ENCODE peak calls at places on chromosomes 3 and 15, in nine cellular contexts. One of them, this sample, is unnamed.

GRCh38 chr3:111012388-111013248 is 59.0 kb upstream of the NECTIN3 start:
- DNase-seq in CD8-positive, alpha-beta T cell: no peak
- DNase-seq in body of pancreas: peak
- DNase-seq in astrocyte of the spinal cord: no peak
- DNase-seq in GM23338: peak
- DNase-seq in fibroblast of villous mesenchyme: peak
- DNase-seq in stomach: no peak
- DNase-seq in IMR-90: no peak
- DNase-seq in PC-9: no peak
- DNase-seq in this sample: no peak

GRCh38 chr3:180265551-180265950 is 228.8 kb upstream of the PEX5L start:
- DNase-seq in CD8-positive, alpha-beta T cell: no peak
- DNase-seq in body of pancreas: no peak
- DNase-seq in astrocyte of the spinal cord: peak
- DNase-seq in GM23338: no peak
- DNase-seq in fibroblast of villous mesenchyme: peak
- DNase-seq in stomach: no peak
- DNase-seq in IMR-90: peak
- DNase-seq in PC-9: no peak
- DNase-seq in this sample: peak

GRCh38 chr3:24215518-24215917 is 270.4 kb downstream of the NR1D2 start:
- DNase-seq in CD8-positive, alpha-beta T cell: no peak
- DNase-seq in body of pancreas: no peak
- DNase-seq in astrocyte of the spinal cord: no peak
- DNase-seq in GM23338: no peak
- DNase-seq in fibroblast of villous mesenchyme: no peak
- DNase-seq in stomach: no peak
- DNase-seq in IMR-90: no peak
- DNase-seq in PC-9: no peak
- DNase-seq in this sample: no peak

GRCh38 chr15:25056484-25057429 is 102.0 kb downstream of the SNRPN start:
- DNase-seq in CD8-positive, alpha-beta T cell: no peak
- DNase-seq in body of pancreas: no peak
- DNase-seq in astrocyte of the spinal cord: no peak
- DNase-seq in GM23338: peak
- DNase-seq in fibroblast of villous mesenchyme: no peak
- DNase-seq in stomach: peak
- DNase-seq in IMR-90: no peak
- DNase-seq in PC-9: no peak
- DNase-seq in this sample: no peak

GRCh38 chr3:177802151-177802900 is 605.0 kb upstream of the TBL1XR1 start:
- DNase-seq in CD8-positive, alpha-beta T cell: no peak
- DNase-seq in body of pancreas: no peak
- DNase-seq in astrocyte of the spinal cord: peak
- DNase-seq in GM23338: no peak
- DNase-seq in fibroblast of villous mesenchyme: peak
- DNase-seq in stomach: no peak
- DNase-seq in IMR-90: peak
- DNase-seq in PC-9: no peak
- DNase-seq in this sample: no peak

GRCh38 chr3:23389089-23389488 is 186.0 kb downstream of the UBE2E2 start:
- DNase-seq in CD8-positive, alpha-beta T cell: no peak
- DNase-seq in body of pancreas: no peak
- DNase-seq in astrocyte of the spinal cord: no peak
- DNase-seq in GM23338: peak
- DNase-seq in fibroblast of villous mesenchyme: no peak
- DNase-seq in stomach: no peak
- DNase-seq in IMR-90: no peak
- DNase-seq in PC-9: no peak
- DNase-seq in this sample: no peak

GRCh38 chr3:183295211-183295610 is 42.2 kb downstream of the B3GNT5 start:
- DNase-seq in CD8-positive, alpha-beta T cell: no peak
- DNase-seq in body of pancreas: peak
- DNase-seq in astrocyte of the spinal cord: peak
- DNase-seq in GM23338: no peak
- DNase-seq in fibroblast of villous mesenchyme: peak
- DNase-seq in stomach: no peak
- DNase-seq in IMR-90: peak
- DNase-seq in PC-9: peak
- DNase-seq in this sample: no peak

GRCh38 chr3:72960812-72961518 is 35.6 kb upstream of the PPP4R2 start:
- DNase-seq in CD8-positive, alpha-beta T cell: no peak
- DNase-seq in body of pancreas: peak
- DNase-seq in astrocyte of the spinal cord: no peak
- DNase-seq in GM23338: no peak
- DNase-seq in fibroblast of villous mesenchyme: peak
- DNase-seq in stomach: no peak
- DNase-seq in IMR-90: peak
- DNase-seq in PC-9: peak
- DNase-seq in this sample: no peak

GRCh38 chr3:79019137-79019923 is 748.5 kb downstream of the ROBO1 start:
- DNase-seq in CD8-positive, alpha-beta T cell: peak
- DNase-seq in body of pancreas: peak
- DNase-seq in astrocyte of the spinal cord: peak
- DNase-seq in GM23338: peak
- DNase-seq in fibroblast of villous mesenchyme: peak
- DNase-seq in stomach: peak
- DNase-seq in IMR-90: peak
- DNase-seq in PC-9: peak
- DNase-seq in this sample: peak

GRCh38 chr3:39978293-39978692 is 168.9 kb downstream of the MYRIP start:
- DNase-seq in CD8-positive, alpha-beta T cell: no peak
- DNase-seq in body of pancreas: no peak
- DNase-seq in astrocyte of the spinal cord: no peak
- DNase-seq in GM23338: no peak
- DNase-seq in fibroblast of villous mesenchyme: no peak
- DNase-seq in stomach: no peak
- DNase-seq in IMR-90: no peak
- DNase-seq in PC-9: no peak
- DNase-seq in this sample: no peak

DNA sequence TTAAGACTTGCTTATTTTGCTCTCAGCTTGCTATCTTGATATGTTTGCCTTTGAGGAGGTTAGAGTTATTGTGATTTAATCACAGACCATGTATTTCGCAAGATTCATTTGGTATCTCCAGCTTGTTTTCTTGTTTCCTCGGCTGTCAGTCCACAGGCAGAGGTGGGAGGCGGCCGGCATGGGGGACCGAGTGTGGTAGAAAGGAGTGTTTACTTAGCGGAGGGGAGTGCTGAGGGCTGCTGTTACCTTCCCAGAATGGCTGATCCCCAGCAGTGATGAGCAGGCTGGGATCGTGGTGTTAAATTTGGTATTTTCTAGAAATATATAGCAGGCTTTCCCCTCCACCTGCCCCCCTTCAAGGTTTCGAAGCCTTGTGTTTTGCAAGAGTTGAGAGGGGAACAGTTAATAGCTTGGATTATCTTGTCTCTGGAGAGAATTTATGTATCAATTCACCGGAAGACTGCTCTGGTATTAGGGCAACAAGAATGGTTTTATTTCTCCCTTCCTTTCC is 151.2 kb downstream of the IGF1R start:
- DNase-seq in CD8-positive, alpha-beta T cell: no peak
- DNase-seq in body of pancreas: no peak
- DNase-seq in astrocyte of the spinal cord: peak
- DNase-seq in GM23338: peak
- DNase-seq in fibroblast of villous mesenchyme: peak
- DNase-seq in stomach: no peak
- DNase-seq in IMR-90: peak
- DNase-seq in PC-9: peak
- DNase-seq in this sample: no peak
- H3K4me3 ChIP-seq in CD8-positive, alpha-beta T cell: no peak
- H3K4me3 ChIP-seq in body of pancreas: no peak
- H3K4me3 ChIP-seq in astrocyte of the spinal cord: no peak
- H3K4me3 ChIP-seq in GM23338: peak
- H3K4me3 ChIP-seq in fibroblast of villous mesenchyme: peak
- H3K4me3 ChIP-seq in stomach: no peak
- H3K4me3 ChIP-seq in IMR-90: no peak
- H3K4me3 ChIP-seq in PC-9: peak
- H3K4me3 ChIP-seq in this sample: no peak

DNA sequence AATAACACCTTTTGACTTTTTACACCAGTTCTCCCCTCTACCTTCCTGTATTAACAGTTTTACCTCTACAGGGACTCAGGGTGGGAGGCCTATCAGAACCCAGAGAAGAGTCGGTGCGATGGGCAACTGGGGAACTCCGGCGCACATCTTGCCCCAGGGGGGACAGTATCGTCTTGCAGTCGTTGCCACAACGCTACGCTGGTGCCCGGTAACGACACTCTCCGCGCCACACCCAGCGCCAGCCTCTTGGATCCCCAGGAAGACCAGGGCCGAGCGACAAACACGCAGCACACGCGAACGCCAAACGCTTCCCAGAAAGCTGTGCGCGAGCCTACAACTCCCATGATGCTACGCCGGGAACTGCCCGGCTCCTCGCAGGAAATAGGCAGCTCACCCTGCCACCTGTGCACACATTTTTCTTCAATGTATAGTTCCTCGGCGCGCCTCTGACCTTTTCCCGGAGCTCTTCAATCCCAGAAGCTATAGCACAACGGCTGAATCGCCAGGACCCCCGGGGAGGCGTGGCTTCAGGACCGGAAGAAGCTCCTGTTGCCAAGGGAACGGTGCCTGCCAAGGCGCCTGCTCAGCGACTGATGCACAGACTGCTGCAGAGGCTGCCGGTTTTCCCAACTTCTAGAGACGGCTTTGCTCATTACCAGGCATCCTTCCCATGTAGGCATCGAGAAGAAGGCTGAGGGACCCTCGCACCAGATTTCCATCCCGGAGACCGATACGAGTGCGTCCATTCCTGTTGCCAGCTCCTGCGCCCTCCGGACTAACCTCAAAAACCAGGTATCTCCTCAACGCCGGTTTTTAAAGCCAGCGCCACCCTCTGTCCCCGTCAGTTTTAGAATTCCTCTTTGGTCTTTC is at the start of gene ARL6:
- DNase-seq in CD8-positive, alpha-beta T cell: peak
- DNase-seq in body of pancreas: peak
- DNase-seq in astrocyte of the spinal cord: peak
- DNase-seq in GM23338: peak
- DNase-seq in fibroblast of villous mesenchyme: peak
- DNase-seq in stomach: peak
- DNase-seq in IMR-90: peak
- DNase-seq in PC-9: peak
- DNase-seq in this sample: peak
- TF ChIP-seq CTCF in CD8-positive, alpha-beta T cell: no peak
- TF ChIP-seq CTCF in body of pancreas: no peak
- TF ChIP-seq CTCF in astrocyte of the spinal cord: peak
- TF ChIP-seq CTCF in GM23338: peak
- TF ChIP-seq CTCF in fibroblast of villous mesenchyme: no peak
- TF ChIP-seq CTCF in stomach: no peak
- TF ChIP-seq CTCF in IMR-90: no peak
- TF ChIP-seq CTCF in PC-9: no peak
- TF ChIP-seq CTCF in this sample: no peak

DNA sequence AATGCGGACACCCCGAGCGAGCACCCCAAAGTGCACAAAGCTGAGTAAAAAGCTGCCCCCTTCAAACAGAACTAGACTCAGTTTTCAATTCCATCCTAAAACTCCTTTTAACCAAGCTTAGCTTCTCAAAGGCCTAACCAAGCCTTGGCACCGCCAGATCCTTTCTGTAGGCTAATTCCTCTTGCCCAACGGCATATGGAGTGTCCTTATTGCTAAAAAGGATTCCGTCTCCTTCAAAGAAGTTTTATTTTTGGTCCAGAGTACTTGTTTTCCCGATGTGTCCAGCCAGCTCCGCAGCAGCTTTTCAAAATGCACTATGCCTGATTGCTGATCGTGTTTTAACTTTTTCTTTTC is 5.3 kb downstream of the BHLHE40 start:
- DNase-seq in CD8-positive, alpha-beta T cell: no peak
- DNase-seq in body of pancreas: no peak
- DNase-seq in astrocyte of the spinal cord: peak
- DNase-seq in GM23338: no peak
- DNase-seq in fibroblast of villous mesenchyme: peak
- DNase-seq in stomach: no peak
- DNase-seq in IMR-90: peak
- DNase-seq in PC-9: no peak
- DNase-seq in this sample: no peak
- H3K4me3 ChIP-seq in CD8-positive, alpha-beta T cell: peak
- H3K4me3 ChIP-seq in body of pancreas: no peak
- H3K4me3 ChIP-seq in astrocyte of the spinal cord: peak
- H3K4me3 ChIP-seq in GM23338: no peak
- H3K4me3 ChIP-seq in fibroblast of villous mesenchyme: peak
- H3K4me3 ChIP-seq in stomach: peak
- H3K4me3 ChIP-seq in IMR-90: no peak
- H3K4me3 ChIP-seq in PC-9: peak
- H3K4me3 ChIP-seq in this sample: peak

GRCh38 chr3:87503901-87504498 is 227.6 kb upstream of the POU1F1 start:
- DNase-seq in CD8-positive, alpha-beta T cell: no peak
- DNase-seq in body of pancreas: peak
- DNase-seq in astrocyte of the spinal cord: peak
- DNase-seq in GM23338: peak
- DNase-seq in fibroblast of villous mesenchyme: peak
- DNase-seq in stomach: peak
- DNase-seq in IMR-90: peak
- DNase-seq in PC-9: peak
- DNase-seq in this sample: peak

GRCh38 chr3:87509401-87509800 is 233.0 kb upstream of the POU1F1 start:
- DNase-seq in CD8-positive, alpha-beta T cell: no peak
- DNase-seq in body of pancreas: no peak
- DNase-seq in astrocyte of the spinal cord: no peak
- DNase-seq in GM23338: peak
- DNase-seq in fibroblast of villous mesenchyme: no peak
- DNase-seq in stomach: no peak
- DNase-seq in IMR-90: no peak
- DNase-seq in PC-9: no peak
- DNase-seq in this sample: no peak

GRCh38 chr3:87507753-87508152 is 231.4 kb upstream of the POU1F1 start:
- DNase-seq in CD8-positive, alpha-beta T cell: no peak
- DNase-seq in body of pancreas: no peak
- DNase-seq in astrocyte of the spinal cord: no peak
- DNase-seq in GM23338: no peak
- DNase-seq in fibroblast of villous mesenchyme: no peak
- DNase-seq in stomach: no peak
- DNase-seq in IMR-90: no peak
- DNase-seq in PC-9: no peak
- DNase-seq in this sample: no peak
- TF ChIP-seq CTCF in CD8-positive, alpha-beta T cell: no peak
- TF ChIP-seq CTCF in body of pancreas: no peak
- TF ChIP-seq CTCF in astrocyte of the spinal cord: no peak
- TF ChIP-seq CTCF in GM23338: no peak
- TF ChIP-seq CTCF in fibroblast of villous mesenchyme: no peak
- TF ChIP-seq CTCF in stomach: no peak
- TF ChIP-seq CTCF in IMR-90: no peak
- TF ChIP-seq CTCF in PC-9: no peak
- TF ChIP-seq CTCF in this sample: no peak

GRCh38 chr15:69914960-69915359 is 182.8 kb downstream of the TLE3 start:
- DNase-seq in CD8-positive, alpha-beta T cell: no peak
- DNase-seq in body of pancreas: peak
- DNase-seq in astrocyte of the spinal cord: no peak
- DNase-seq in GM23338: no peak
- DNase-seq in fibroblast of villous mesenchyme: no peak
- DNase-seq in stomach: no peak
- DNase-seq in IMR-90: no peak
- DNase-seq in PC-9: no peak
- DNase-seq in this sample: no peak
- H3K4me3 ChIP-seq in CD8-positive, alpha-beta T cell: no peak
- H3K4me3 ChIP-seq in body of pancreas: no peak
- H3K4me3 ChIP-seq in astrocyte of the spinal cord: no peak
- H3K4me3 ChIP-seq in GM23338: no peak
- H3K4me3 ChIP-seq in fibroblast of villous mesenchyme: no peak
- H3K4me3 ChIP-seq in stomach: no peak
- H3K4me3 ChIP-seq in IMR-90: no peak
- H3K4me3 ChIP-seq in PC-9: no peak
- H3K4me3 ChIP-seq in this sample: no peak